ENCODE peak calls at places on chromosomes 1 and 21, in nine cellular contexts. G, C, F, D, A, E, Z, Q and N are unnamed samples.

GRCh38 chr1:215777370-215777925 is 210.3 kb downstream of the KCTD3 start:
- DNase-seq in G (no peak), C (peak), F (no peak), D (peak), A (no peak), E (no peak), Z (no peak), Q (no peak), N (no peak)

GRCh38 chr1:27018316-27018715 is 5.7 kb upstream of the TENT5B start:
- DNase-seq in G (no peak), C (no peak), F (no peak), D (peak), A (no peak), E (no peak), Z (no peak), Q (no peak), N (no peak)

GRCh38 chr1:186980400-186980799 is 151.7 kb downstream of the PLA2G4A start:
- DNase-seq in G (no peak), C (no peak), F (no peak), D (peak), A (no peak), E (no peak), Z (no peak), Q (no peak), N (no peak)

GRCh38 chr1:55243655-55244054 is 28.5 kb upstream of the USP24 start:
- DNase-seq in G (no peak), C (no peak), F (no peak), D (no peak), A (no peak), E (no peak), Z (no peak), Q (no peak), N (no peak)

GRCh38 chr1:160260436-160261382 is 1.6 kb downstream of the DCAF8 start:
- DNase-seq in G (no peak), C (peak), F (no peak), D (peak), A (no peak), E (no peak), Z (no peak), Q (no peak), N (no peak)

GRCh38 chr1:21775985-21776562 is 6.9 kb downstream of the USP48 start:
- DNase-seq in G (peak), C (no peak), F (no peak), D (peak), A (no peak), E (no peak), Z (no peak), Q (no peak), N (no peak)

GRCh38 chr1:175866776-175867175 is 123.4 kb upstream of the TNR start:
- DNase-seq in G (no peak), C (no peak), F (no peak), D (no peak), A (no peak), E (no peak), Z (no peak), Q (no peak), N (no peak)

GRCh38 chr1:60989745-60990718 is 92.3 kb upstream of the NFIA start:
- DNase-seq in G (no peak), C (peak), F (no peak), D (peak), A (no peak), E (no peak), Z (no peak), Q (no peak), N (no peak)

GRCh38 chr1:228282329-228283042 is 74.6 kb downstream of the OBSCN start:
- DNase-seq in G (no peak), C (peak), F (no peak), D (peak), A (no peak), E (no peak), Z (no peak), Q (no peak), N (no peak)

GRCh38 chr1:221335161-221336101 is 406.5 kb downstream of the DUSP10 start:
- DNase-seq in G (peak), C (peak), F (no peak), D (peak), A (no peak), E (no peak), Z (no peak), Q (no peak), N (no peak)

GRCh38 chr1:108801101-108801500 is 54.6 kb downstream of the STXBP3 start:
- DNase-seq in G (no peak), C (no peak), F (no peak), D (peak), A (no peak), E (no peak), Z (no peak), Q (no peak), N (no peak)

GRCh38 chr1:178263341-178263740 is 169.4 kb downstream of the RASAL2 start:
- DNase-seq in G (no peak), C (no peak), F (no peak), D (peak), A (no peak), E (no peak), Z (no peak), Q (no peak), N (no peak)

GRCh38 chr1:84573481-84573966 is 716 bp downstream of the CTBS start:
- DNase-seq in G (no peak), C (peak), F (no peak), D (no peak), A (no peak), E (no peak), Z (no peak), Q (no peak), N (no peak)

GRCh38 chr1:172745014-172745413 is 86.1 kb downstream of the FASLG start:
- DNase-seq in G (peak), C (peak), F (no peak), D (peak), A (no peak), E (no peak), Z (peak), Q (no peak), N (no peak)

GRCh38 chr1:159009287-159009686 is 420 bp upstream of the IFI16 start:
- DNase-seq in G (no peak), C (no peak), F (no peak), D (no peak), A (no peak), E (no peak), Z (no peak), Q (no peak), N (no peak)

GRCh38 chr1:91828007-91828321 is 58.0 kb downstream of the TGFBR3 start:
- DNase-seq in G (no peak), C (no peak), F (no peak), D (no peak), A (no peak), E (no peak), Z (no peak), Q (no peak), N (no peak)

GRCh38 chr1:93847811-93848288 is 31.2 kb downstream of the DNTTIP2 start:
- DNase-seq in G (peak), C (peak), F (peak), D (peak), A (no peak), E (peak), Z (no peak), Q (no peak), N (peak)

GRCh38 chr1:43460988-43461693 is 7.4 kb upstream of the HYI start:
- DNase-seq in G (no peak), C (no peak), F (no peak), D (no peak), A (no peak), E (no peak), Z (no peak), Q (no peak), N (no peak)

GRCh38 chr1:211947396-211948295 is 87.7 kb downstream of the INTS7 start:
- DNase-seq in G (no peak), C (no peak), F (no peak), D (no peak), A (no peak), E (no peak), Z (peak), Q (no peak), N (no peak)

GRCh38 chr1:184242507-184242943 is 144.3 kb upstream of the C1orf21 start:
- DNase-seq in G (no peak), C (peak), F (no peak), D (peak), A (no peak), E (no peak), Z (no peak), Q (no peak), N (no peak)

GRCh38 chr21:29290245-29290644 is 8.5 kb upstream of the BACH1 start:
- DNase-seq in G (no peak), C (no peak), F (no peak), D (no peak), A (no peak), E (no peak), Z (no peak), Q (no peak), N (no peak)

GRCh38 chr1:60668584-60668983 is 413.8 kb upstream of the NFIA start:
- DNase-seq in G (no peak), C (no peak), F (no peak), D (no peak), A (no peak), E (no peak), Z (no peak), Q (no peak), N (no peak)

GRCh38 chr21:18041012-18041411 is 203.6 kb upstream of the CHODL start:
- DNase-seq in G (peak), C (peak), F (no peak), D (no peak), A (no peak), E (no peak), Z (peak), Q (no peak), N (no peak)

GRCh38 chr1:19151537-19151936 is 58.5 kb downstream of the UBR4 start:
- DNase-seq in G (no peak), C (no peak), F (no peak), D (no peak), A (no peak), E (no peak), Z (no peak), Q (no peak), N (no peak)

GRCh38 chr1:209746469-209747269 is 9.2 kb upstream of the TRAF3IP3 start:
- DNase-seq in G (no peak), C (no peak), F (no peak), D (no peak), A (no peak), E (no peak), Z (no peak), Q (no peak), N (no peak)

GRCh38 chr1:165843304-165843703 is 15.9 kb downstream of the UCK2 start:
- DNase-seq in G (no peak), C (peak), F (no peak), D (peak), A (no peak), E (no peak), Z (no peak), Q (no peak), N (no peak)

GRCh38 chr1:27416387-27417111 is 24.1 kb downstream of the GPR3 start:
- DNase-seq in G (peak), C (peak), F (no peak), D (peak), A (no peak), E (no peak), Z (peak), Q (no peak), N (no peak)

GRCh38 chr21:43211085-43212071 is 42.6 kb downstream of the CRYAA start:
- DNase-seq in G (no peak), C (no peak), F (no peak), D (peak), A (peak), E (peak), Z (no peak), Q (no peak), N (peak)

GRCh38 chr1:60848583-60849188 is 233.7 kb upstream of the NFIA start:
- DNase-seq in G (peak), C (peak), F (no peak), D (peak), A (no peak), E (no peak), Z (no peak), Q (no peak), N (no peak)

GRCh38 chr1:6393400-6394187 is at the start of gene ACOT7:
- DNase-seq in G (peak), C (peak), F (peak), D (peak), A (peak), E (peak), Z (peak), Q (peak), N (peak)

GRCh38 chr1:168421399-168422004 is 122.3 kb downstream of the XCL2 start:
- DNase-seq in G (no peak), C (no peak), F (no peak), D (no peak), A (no peak), E (no peak), Z (no peak), Q (no peak), N (no peak)

GRCh38 chr1:15531003-15531402 is 4.4 kb downstream of the DNAJC16 start:
- DNase-seq in G (no peak), C (no peak), F (no peak), D (no peak), A (no peak), E (no peak), Z (no peak), Q (no peak), N (no peak)

GRCh38 chr1:234373938-234374240 is 633 bp downstream of the COA6 start:
- DNase-seq in G (no peak), C (no peak), F (no peak), D (no peak), A (no peak), E (no peak), Z (no peak), Q (no peak), N (no peak)